ENCODE peak calls at places on chromosomes 6 and 20, in six cellular contexts. M is nephron progenitor cell, J is OCI-LY7, S is GM06990, W is AG09319, Y is cardiac fibroblast. F is an unnamed sample.

GRCh38 chr6:120558294-120558693 is 776.0 kb downstream of the TBC1D32 start:
- DNase-seq in M (no peak), J (no peak), S (no peak), W (no peak), Y (no peak), F (no peak)

GRCh38 chr20:4726710-4727391 is 5.1 kb downstream of the PRND start:
- DNase-seq in M (no peak), J (peak), S (peak), W (peak), Y (peak), F (no peak)

GRCh38 chr6:13709698-13710551 is 1.7 kb downstream of the RANBP9 start:
- DNase-seq in M (peak), J (peak), S (no peak), W (no peak), Y (peak), F (no peak)

GRCh38 chr6:111992851-111993250 is 61.1 kb upstream of the CCN6 start:
- DNase-seq in M (no peak), J (no peak), S (peak), W (no peak), Y (no peak), F (no peak)

GRCh38 chr6:111480988-111481830 is 1.8 kb downstream of the REV3L start:
- DNase-seq in M (no peak), J (peak), S (no peak), W (no peak), Y (peak), F (no peak)

GRCh38 chr20:21918398-21918797 is 212.9 kb downstream of the PAX1 start:
- DNase-seq in M (no peak), J (no peak), S (no peak), W (no peak), Y (no peak), F (no peak)

GRCh38 chr6:50102676-50103075 is 52.9 kb upstream of the DEFB112 start:
- DNase-seq in M (no peak), J (no peak), S (no peak), W (no peak), Y (no peak), F (no peak)

GRCh38 chr6:41408982-41409381 is 73.6 kb downstream of the NCR2 start:
- DNase-seq in M (no peak), J (no peak), S (no peak), W (no peak), Y (no peak), F (no peak)

GRCh38 chr6:169539176-169539897 is 162.5 kb downstream of the WDR27 start:
- DNase-seq in M (no peak), J (no peak), S (no peak), W (no peak), Y (peak), F (no peak)

GRCh38 chr6:34056301-34056700 is 89.6 kb downstream of the GRM4 start:
- DNase-seq in M (peak), J (peak), S (peak), W (peak), Y (peak), F (no peak)

GRCh38 chr6:146700078-146700686 is 101.4 kb downstream of the ADGB start:
- DNase-seq in M (peak), J (peak), S (peak), W (peak), Y (peak), F (peak)

DNA sequence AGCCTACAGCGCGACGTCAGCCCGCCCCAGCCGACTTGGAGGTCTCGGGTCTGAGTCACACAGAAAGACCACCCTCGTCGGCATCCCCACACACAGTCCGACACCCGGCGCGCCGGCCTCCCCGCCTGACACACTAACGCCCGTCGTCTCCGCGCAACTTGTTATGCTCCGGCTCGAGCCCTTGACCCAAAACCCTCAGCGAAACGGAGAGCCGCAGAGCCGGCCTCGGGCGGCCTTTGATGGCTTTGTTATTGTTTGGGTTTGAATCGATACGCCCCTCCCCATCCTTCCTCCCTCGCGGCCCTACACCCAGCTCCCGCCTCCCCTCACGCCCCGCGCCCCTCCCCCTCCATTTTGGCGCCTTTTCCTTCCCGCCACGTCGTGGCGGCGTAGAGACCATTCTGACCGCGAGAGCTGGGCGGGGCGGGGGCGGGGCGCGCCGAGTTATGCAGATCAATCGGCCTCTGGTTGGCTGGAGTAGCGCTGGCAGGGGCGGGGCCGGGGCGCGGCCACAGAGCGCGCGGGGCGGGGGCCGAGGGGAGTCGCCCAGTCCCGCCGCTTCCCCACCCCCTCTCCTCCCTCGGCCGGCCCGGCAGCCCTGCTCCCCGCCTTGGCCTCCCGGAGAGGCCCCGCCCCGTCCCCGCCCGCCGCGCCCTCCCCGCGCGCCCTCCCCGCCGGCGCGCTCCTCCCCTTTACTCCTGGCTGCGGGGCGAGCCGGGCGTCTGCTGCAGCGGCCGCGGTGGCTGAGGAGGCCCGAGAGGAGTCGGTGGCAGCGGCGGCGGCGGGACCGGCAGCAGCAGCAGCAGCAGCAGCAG is at the start of gene PIM1:
- DNase-seq in M (peak), J (peak), S (peak), W (peak), Y (peak), F (peak)
- TF ChIP-seq CTCF in M (no peak), J (no peak), S (no peak), W (no peak), Y (no peak), F (no peak)

DNA sequence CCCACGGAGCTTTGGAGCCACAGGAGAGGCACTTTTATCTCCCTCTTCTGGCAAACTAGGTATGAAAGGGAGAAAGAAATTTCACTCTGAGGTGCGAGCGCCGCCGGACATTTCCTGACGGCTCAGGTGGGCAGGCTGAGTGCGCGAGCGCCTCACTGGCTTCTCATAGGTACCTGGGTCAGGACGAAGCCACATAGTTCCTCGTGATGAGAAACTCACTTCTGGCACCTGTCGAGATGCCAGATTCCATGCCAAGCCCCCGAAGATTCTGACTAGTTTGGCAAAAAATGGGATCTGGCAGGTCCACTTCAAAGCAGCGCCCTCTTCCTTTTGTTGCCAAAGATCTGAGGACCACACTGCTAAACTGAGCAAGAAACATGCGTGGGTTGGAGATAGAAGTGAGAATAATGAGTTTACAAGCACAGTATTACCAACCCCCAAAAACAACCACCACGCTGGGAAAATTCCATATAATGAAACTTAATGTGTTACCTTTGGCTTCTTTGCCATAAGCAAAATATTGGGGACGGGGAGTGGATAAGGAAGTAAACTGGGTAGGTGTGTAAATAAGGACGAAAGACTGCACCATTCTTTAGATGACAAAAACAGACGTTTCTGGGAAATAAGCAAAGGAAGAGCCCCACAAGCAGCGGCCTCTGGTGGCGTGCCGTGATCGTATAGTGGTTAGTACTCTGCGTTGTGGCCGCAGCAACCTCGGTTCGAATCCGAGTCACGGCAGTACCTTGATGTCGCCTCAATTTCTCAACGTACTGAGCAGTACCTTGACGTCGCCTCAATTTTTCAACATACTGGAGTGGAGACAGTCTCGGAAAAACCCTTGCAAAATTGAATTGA is 89.8 kb upstream of the PRSS16 start:
- DNase-seq in M (peak), J (peak), S (peak), W (no peak), Y (peak), F (no peak)
- TF ChIP-seq CTCF in M (peak), J (peak), S (peak), W (peak), Y (peak), F (peak)

GRCh38 chr20:58481541-58482021 is 33.6 kb downstream of the APCDD1L start:
- DNase-seq in M (peak), J (peak), S (no peak), W (no peak), Y (peak), F (no peak)
- TF ChIP-seq CTCF in M (peak), J (peak), S (peak), W (peak), Y (peak), F (peak)

DNA sequence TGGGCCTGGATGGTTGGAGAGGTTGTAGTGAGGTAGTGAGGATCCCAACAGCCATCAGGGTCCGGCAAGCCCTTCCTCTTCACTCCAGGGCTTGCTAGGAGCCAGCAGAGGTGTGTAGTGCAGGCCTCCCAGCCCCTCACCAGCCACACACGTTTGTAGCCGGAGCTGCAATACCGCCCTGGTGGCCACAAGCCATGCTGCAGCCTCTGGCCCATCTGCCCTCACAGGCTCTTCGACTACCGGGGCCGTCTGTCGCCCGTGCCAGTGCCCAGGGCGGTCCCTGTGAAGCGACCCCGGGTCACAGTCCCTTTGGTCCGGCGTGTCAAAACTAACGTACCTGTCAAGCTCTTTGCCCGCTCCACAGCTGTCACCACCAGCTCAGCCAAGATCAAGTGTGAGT is 36.4 kb downstream of the EIF2S2 start:
- DNase-seq in M (no peak), J (no peak), S (no peak), W (no peak), Y (no peak), F (no peak)
- TF ChIP-seq CTCF in M (no peak), J (peak), S (no peak), W (no peak), Y (peak), F (no peak)

DNA sequence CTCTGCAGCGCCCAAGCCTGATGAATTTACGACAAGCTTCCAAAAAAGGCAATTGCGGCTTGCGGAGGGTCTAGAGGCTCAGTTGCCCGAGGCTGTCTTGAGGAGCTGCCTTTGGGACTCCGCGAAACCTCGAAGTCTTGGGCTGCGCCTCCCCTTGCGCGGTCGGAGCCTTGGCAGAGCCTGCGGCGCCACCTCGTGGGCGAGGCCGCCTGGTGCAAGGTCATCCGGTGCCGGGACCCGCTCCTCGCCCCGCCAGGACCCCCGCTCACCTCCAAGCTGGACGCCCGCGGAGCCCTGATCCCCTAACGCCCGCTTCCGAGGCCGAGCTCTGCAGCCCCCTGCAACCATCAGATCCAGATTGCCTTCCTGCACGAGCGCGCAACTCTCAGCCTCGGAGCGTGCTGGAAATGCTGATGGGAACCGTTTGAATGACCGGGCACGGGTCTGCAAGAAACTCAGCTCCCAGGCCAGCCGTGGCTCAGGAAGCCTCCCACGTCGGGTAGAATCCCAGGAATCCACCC is 14.9 kb upstream of the FAM210B start:
- DNase-seq in M (peak), J (no peak), S (peak), W (no peak), Y (peak), F (no peak)
- TF ChIP-seq CTCF in M (peak), J (peak), S (peak), W (peak), Y (peak), F (peak)

DNA sequence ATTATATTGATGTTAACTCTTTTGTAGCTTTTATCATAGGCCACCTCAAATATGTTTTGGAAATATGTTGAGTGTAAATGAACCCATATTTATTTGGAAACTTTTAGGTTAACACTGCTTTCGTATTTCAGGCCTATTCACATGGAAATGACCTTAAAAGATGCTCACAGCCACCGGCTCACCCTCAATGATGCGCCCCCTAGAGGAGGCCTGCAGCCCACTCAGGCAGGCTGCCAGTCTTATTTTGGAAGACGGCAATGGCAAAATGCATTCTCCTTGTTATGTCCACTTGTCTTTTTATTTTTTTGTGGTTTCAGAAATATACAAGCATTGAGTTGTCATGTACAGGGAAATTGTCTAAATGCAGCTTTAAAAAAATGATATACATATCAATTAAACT is 869.7 kb downstream of the PHF3 start:
- DNase-seq in M (peak), J (peak), S (no peak), W (no peak), Y (no peak), F (no peak)
- TF ChIP-seq CTCF in M (peak), J (peak), S (peak), W (peak), Y (peak), F (peak)

GRCh38 chr6:21085206-21085605 is 508.3 kb upstream of the SOX4 start:
- DNase-seq in M (no peak), J (no peak), S (no peak), W (no peak), Y (no peak), F (no peak)
- TF ChIP-seq CTCF in M (no peak), J (no peak), S (no peak), W (no peak), Y (no peak), F (no peak)